ENCODE peak calls at places on chromosomes 16 and 17, in eight cellular contexts. X, U, C, O, R, P, T and Q are unnamed samples.

GRCh38 chr17:46144246-46144645 is 49.0 kb downstream of the KANSL1 start:
- DNase-seq in X (no peak), U (no peak), C (no peak), O (no peak), R (no peak), P (no peak), T (no peak), Q (no peak)

GRCh38 chr16:54194008-54194731 is 92.4 kb downstream of the IRX3 start:
- DNase-seq in X (peak), U (no peak), C (no peak), O (peak), R (peak), P (peak), T (no peak), Q (no peak)

GRCh38 chr17:28978016-28978415 is 26.7 kb upstream of the PHF12 start:
- DNase-seq in X (no peak), U (no peak), C (no peak), O (no peak), R (no peak), P (no peak), T (no peak), Q (no peak)

GRCh38 chr17:28041844-28042656 is 427 bp upstream of the NLK start:
- DNase-seq in X (no peak), U (no peak), C (no peak), O (no peak), R (no peak), P (no peak), T (no peak), Q (peak)

GRCh38 chr17:1584167-1584566 is 21.6 kb upstream of the PITPNA start:
- DNase-seq in X (no peak), U (no peak), C (no peak), O (no peak), R (no peak), P (no peak), T (no peak), Q (no peak)

GRCh38 chr17:41907185-41907556 is 11.6 kb downstream of the ACLY start:
- DNase-seq in X (no peak), U (no peak), C (no peak), O (no peak), R (peak), P (peak), T (no peak), Q (no peak)

GRCh38 chr16:66247516-66248089 is 118.9 kb upstream of the CDH5 start:
- DNase-seq in X (no peak), U (peak), C (no peak), O (no peak), R (peak), P (peak), T (no peak), Q (no peak)

GRCh38 chr17:50681260-50682200 is 26.2 kb downstream of the ANKRD40 start:
- DNase-seq in X (peak), U (peak), C (peak), O (no peak), R (peak), P (peak), T (no peak), Q (no peak)

GRCh38 chr17:65813306-65813705 is 251.9 kb upstream of the AXIN2 start:
- DNase-seq in X (no peak), U (no peak), C (no peak), O (no peak), R (no peak), P (no peak), T (no peak), Q (no peak)

GRCh38 chr17:46958192-46958591 is 20.9 kb downstream of the RPRML start:
- DNase-seq in X (no peak), U (peak), C (no peak), O (no peak), R (peak), P (peak), T (no peak), Q (no peak)

GRCh38 chr16:23869052-23869451 is 33.3 kb downstream of the PRKCB start:
- DNase-seq in X (no peak), U (no peak), C (no peak), O (no peak), R (no peak), P (no peak), T (peak), Q (no peak)

GRCh38 chr17:82300707-82301270 is 16.6 kb downstream of the CD7 start:
- DNase-seq in X (peak), U (no peak), C (no peak), O (peak), R (peak), P (peak), T (peak), Q (no peak)

GRCh38 chr16:89531821-89532526 is 23.8 kb downstream of the SPG7 start:
- DNase-seq in X (no peak), U (no peak), C (no peak), O (no peak), R (no peak), P (no peak), T (no peak), Q (no peak)

GRCh38 chr16:30382398-30383015 is at the start of gene SEPTIN1:
- DNase-seq in X (no peak), U (no peak), C (no peak), O (no peak), R (no peak), P (no peak), T (peak), Q (no peak)

GRCh38 chr17:80443916-80444708 is 29.1 kb downstream of the ENDOV start:
- DNase-seq in X (no peak), U (no peak), C (no peak), O (no peak), R (no peak), P (no peak), T (no peak), Q (no peak)

GRCh38 chr17:77769215-77769614 is 189.3 kb upstream of the TNRC6C start:
- DNase-seq in X (no peak), U (no peak), C (no peak), O (peak), R (no peak), P (peak), T (no peak), Q (no peak)

GRCh38 chr17:36856921-36857381 is 80.3 kb upstream of the LHX1 start:
- DNase-seq in X (no peak), U (no peak), C (no peak), O (no peak), R (no peak), P (no peak), T (no peak), Q (no peak)

GRCh38 chr17:2435181-2435741 is 34.4 kb upstream of the MNT start:
- DNase-seq in X (no peak), U (no peak), C (no peak), O (no peak), R (peak), P (peak), T (no peak), Q (no peak)

GRCh38 chr17:73096201-73096600 is 3.7 kb upstream of the SLC39A11 start:
- DNase-seq in X (no peak), U (no peak), C (no peak), O (no peak), R (no peak), P (no peak), T (no peak), Q (no peak)

GRCh38 chr16:1055557-1055924 is 17.0 kb upstream of the SSTR5 start:
- DNase-seq in X (no peak), U (no peak), C (no peak), O (no peak), R (no peak), P (no peak), T (no peak), Q (no peak)

GRCh38 chr17:9401434-9401833 is 174.2 kb downstream of the STX8 start:
- DNase-seq in X (no peak), U (no peak), C (no peak), O (no peak), R (peak), P (peak), T (no peak), Q (no peak)

GRCh38 chr17:4073983-4074830 is 68.6 kb downstream of the ZZEF1 start:
- DNase-seq in X (no peak), U (no peak), C (no peak), O (no peak), R (no peak), P (no peak), T (no peak), Q (no peak)

GRCh38 chr17:62995377-62995885 is 29.4 kb downstream of the TANC2 start:
- DNase-seq in X (peak), U (no peak), C (no peak), O (no peak), R (peak), P (peak), T (no peak), Q (no peak)

GRCh38 chr16:745739-746138 is 4.9 kb upstream of the CIAO3 start:
- DNase-seq in X (peak), U (no peak), C (no peak), O (peak), R (no peak), P (no peak), T (no peak), Q (no peak)

GRCh38 chr16:1870365-1871082 is 1.4 kb downstream of the MEIOB start:
- DNase-seq in X (no peak), U (no peak), C (no peak), O (peak), R (peak), P (peak), T (no peak), Q (no peak)

GRCh38 chr17:17555151-17555550 is 36.4 kb downstream of the PEMT start:
- DNase-seq in X (no peak), U (no peak), C (no peak), O (no peak), R (no peak), P (no peak), T (no peak), Q (no peak)

DNA sequence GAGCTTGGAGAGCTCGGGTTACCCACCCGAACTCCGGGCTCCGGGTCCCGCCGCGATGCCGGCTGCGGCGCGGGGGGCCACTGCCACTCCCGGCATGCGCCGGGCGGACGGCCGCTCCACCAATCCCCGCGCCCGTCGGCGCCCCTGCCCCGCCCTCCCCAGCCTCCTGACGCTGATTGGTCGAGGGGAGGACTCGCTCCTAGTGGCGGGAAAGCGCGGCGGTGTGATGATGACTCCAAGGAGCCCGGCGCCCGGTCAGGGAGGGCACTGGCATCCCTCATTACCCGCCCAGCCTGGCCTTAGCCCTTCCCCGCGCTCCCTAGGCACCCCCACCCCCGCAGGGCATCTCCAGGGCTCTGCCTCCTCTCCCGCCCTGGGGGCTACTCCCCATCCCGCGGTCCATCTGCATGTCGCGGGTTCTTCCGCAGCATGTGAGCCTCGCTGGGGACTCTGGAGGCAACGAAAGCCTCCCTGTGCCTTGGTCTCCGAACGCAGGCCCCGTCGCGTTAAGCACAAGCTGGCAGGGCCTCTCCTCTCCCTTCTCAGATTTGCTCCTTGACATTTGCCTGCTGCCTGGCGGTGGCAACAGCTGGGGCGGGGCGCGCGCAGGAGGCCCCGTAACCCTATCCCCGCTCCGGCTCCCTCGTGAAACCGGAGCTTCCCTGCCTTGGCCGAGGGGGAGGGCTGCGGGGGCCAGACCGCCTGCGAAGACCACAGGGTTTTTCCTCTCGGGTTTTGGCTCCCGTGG is 1.7 kb downstream of the ATP2A1 start:
- DNase-seq in X (peak), U (peak), C (peak), O (peak), R (peak), P (peak), T (peak), Q (peak)
- TF ChIP-seq CTCF in X (no peak), U (peak), C (peak), O (no peak), R (no peak), P (no peak), T (no peak), Q (peak)

GRCh38 chr16:57775661-57776469 is 26.4 kb downstream of the KIFC3 start:
- DNase-seq in X (peak), U (no peak), C (no peak), O (no peak), R (peak), P (peak), T (no peak), Q (no peak)
- TF ChIP-seq CTCF in X (peak), U (peak), C (no peak), O (no peak), R (peak), P (no peak), T (no peak), Q (peak)

DNA sequence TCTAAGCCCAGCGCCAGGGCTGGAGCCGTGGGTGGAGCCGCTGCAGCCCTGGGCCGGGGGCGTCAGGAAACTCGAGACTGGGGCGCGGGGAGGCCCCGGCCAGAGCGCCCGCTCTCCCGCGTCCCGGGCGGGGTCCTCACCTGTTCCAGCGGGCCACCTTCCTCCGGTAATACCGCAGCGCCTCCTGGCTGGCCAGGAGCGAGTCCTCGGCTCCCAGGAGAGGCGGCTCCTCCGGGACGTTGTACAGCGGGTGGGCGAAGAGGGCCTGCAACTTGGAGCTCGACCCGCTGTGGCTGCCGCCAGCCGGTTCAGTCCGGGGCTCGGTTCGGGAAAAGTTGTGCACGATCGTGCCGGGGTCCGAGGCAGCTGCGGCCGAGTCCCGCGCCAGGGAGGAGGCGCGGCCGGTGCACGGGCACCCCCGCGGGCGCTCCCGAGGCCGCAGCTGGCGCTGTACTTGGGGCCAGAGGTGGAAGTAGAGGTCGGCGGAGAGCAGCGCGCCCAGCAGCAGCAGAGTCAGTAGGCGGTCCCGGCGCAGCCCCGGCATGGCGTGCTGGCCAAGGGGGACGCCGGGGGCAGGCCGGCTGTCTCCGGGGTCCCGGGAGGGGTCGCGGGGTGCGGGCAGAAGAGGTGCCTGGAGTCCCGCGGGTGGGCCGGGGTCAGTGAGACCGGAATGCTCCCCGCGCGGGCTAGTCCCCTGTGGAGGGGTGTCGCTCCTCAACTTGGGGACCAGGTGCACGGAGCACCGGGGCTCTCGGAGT is 865 bp downstream of the FAM20A start:
- DNase-seq in X (peak), U (peak), C (peak), O (peak), R (no peak), P (peak), T (no peak), Q (peak)
- TF ChIP-seq CTCF in X (no peak), U (no peak), C (no peak), O (no peak), R (peak), P (peak), T (no peak), Q (peak)

GRCh38 chr16:72210571-72210970 is 38.6 kb upstream of the PMFBP1 start:
- DNase-seq in X (no peak), U (no peak), C (no peak), O (no peak), R (no peak), P (no peak), T (no peak), Q (no peak)
- TF ChIP-seq CTCF in X (no peak), U (no peak), C (no peak), O (no peak), R (no peak), P (no peak), T (no peak), Q (no peak)